ENCODE peak calls at places on chromosomes 6 and 20, in ten cellular contexts. P is SK-N-SH; H is CD4-positive, CD25-positive, alpha-beta regulatory T cell; Q is upper lobe of right lung; Y is lung; U is GM12878; R is mesenchymal stem cell; N is ovary; I is colonic mucosa; K is neural progenitor cell. Z is an unnamed sample.

GRCh38 chr6:36099872-36100483 is 30.3 kb upstream of the MAPK13 start:
- DNase-seq in P (no peak), H (peak), Q (no peak), Y (no peak), U (no peak), R (no peak), N (no peak), I (no peak), K (no peak), Z (no peak)

GRCh38 chr6:168886964-168887363 is 366.7 kb downstream of the THBS2 start:
- DNase-seq in P (no peak), H (no peak), Q (no peak), Y (no peak), U (no peak), R (no peak), N (no peak), I (no peak), K (no peak), Z (no peak)

GRCh38 chr20:20713244-20713765 is 861 bp upstream of the RALGAPA2 start:
- DNase-seq in P (peak), H (no peak), Q (no peak), Y (no peak), U (no peak), R (no peak), N (peak), I (no peak), K (no peak), Z (peak)

GRCh38 chr6:121651420-121651819 is 216.0 kb downstream of the GJA1 start:
- DNase-seq in P (no peak), H (no peak), Q (no peak), Y (no peak), U (no peak), R (peak), N (no peak), I (no peak), K (no peak), Z (peak)

GRCh38 chr6:127762284-127762683 is 138.6 kb downstream of the THEMIS start:
- DNase-seq in P (no peak), H (no peak), Q (no peak), Y (no peak), U (no peak), R (no peak), N (no peak), I (no peak), K (no peak), Z (no peak)

GRCh38 chr20:41408986-41409385 is 42.4 kb upstream of the EMILIN3 start:
- DNase-seq in P (peak), H (no peak), Q (no peak), Y (no peak), U (no peak), R (no peak), N (no peak), I (no peak), K (no peak), Z (no peak)

GRCh38 chr6:169899481-169900145 is 148.2 kb downstream of the ERMARD start:
- DNase-seq in P (no peak), H (no peak), Q (no peak), Y (no peak), U (no peak), R (no peak), N (no peak), I (no peak), K (no peak), Z (no peak)

GRCh38 chr6:33425668-33426577 is 6.1 kb downstream of the SYNGAP1 start:
- DNase-seq in P (peak), H (peak), Q (peak), Y (peak), U (no peak), R (peak), N (peak), I (peak), K (peak), Z (peak)

GRCh38 chr6:75283907-75284284 is 696 bp downstream of the TMEM30A start:
- DNase-seq in P (peak), H (peak), Q (no peak), Y (no peak), U (no peak), R (no peak), N (no peak), I (peak), K (peak), Z (no peak)

GRCh38 chr6:134564705-134565104 is 246.8 kb upstream of the SGK1 start:
- DNase-seq in P (no peak), H (no peak), Q (no peak), Y (no peak), U (no peak), R (no peak), N (no peak), I (no peak), K (no peak), Z (no peak)

GRCh38 chr6:26556263-26557070 is 18.3 kb downstream of the HMGN4 start:
- DNase-seq in P (peak), H (peak), Q (no peak), Y (no peak), U (no peak), R (peak), N (peak), I (no peak), K (peak), Z (no peak)

GRCh38 chr6:32972353-32973143 is 4.2 kb downstream of the BRD2 start:
- DNase-seq in P (peak), H (peak), Q (peak), Y (peak), U (no peak), R (no peak), N (no peak), I (no peak), K (peak), Z (peak)

GRCh38 chr6:105851181-105851580 is 235.0 kb upstream of the PRDM1 start:
- DNase-seq in P (no peak), H (no peak), Q (no peak), Y (no peak), U (no peak), R (no peak), N (no peak), I (no peak), K (peak), Z (no peak)

DNA sequence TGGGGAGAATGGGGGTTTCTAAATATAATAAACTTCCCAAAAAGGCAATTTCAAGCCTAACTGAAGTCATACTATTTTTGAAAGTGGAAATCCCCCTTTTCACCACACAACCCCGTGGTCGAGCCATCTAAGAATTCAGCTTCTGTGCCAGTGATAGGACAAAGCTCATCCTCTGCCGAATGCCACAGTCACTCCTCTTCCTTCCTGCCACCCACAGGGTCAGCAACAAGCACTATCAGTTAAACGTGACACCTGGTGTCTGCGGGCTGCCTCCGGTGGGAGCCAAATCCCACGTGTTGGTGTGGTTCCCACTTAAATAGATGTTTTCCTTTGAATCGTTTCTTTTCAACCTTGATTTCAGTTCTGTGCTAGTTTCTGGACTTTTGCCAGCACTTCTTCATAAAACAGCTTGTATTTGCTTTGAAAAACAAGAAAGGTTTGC is 60.7 kb downstream of the TNFAIP3 start:
- DNase-seq in P (no peak), H (peak), Q (no peak), Y (no peak), U (peak), R (peak), N (no peak), I (peak), K (no peak), Z (no peak)
- H3K4me3 ChIP-seq in P (no peak), H (peak), Q (no peak), Y (no peak), U (peak), R (no peak), N (no peak), I (no peak), K (no peak), Z (no peak)

GRCh38 chr6:158409451-158409850 is 97.2 kb downstream of the TULP4 start:
- DNase-seq in P (peak), H (no peak), Q (no peak), Y (no peak), U (no peak), R (peak), N (no peak), I (no peak), K (no peak), Z (no peak)

GRCh38 chr6:158410784-158411183 is 98.5 kb downstream of the TULP4 start:
- DNase-seq in P (no peak), H (no peak), Q (no peak), Y (no peak), U (no peak), R (no peak), N (no peak), I (no peak), K (no peak), Z (no peak)

GRCh38 chr6:158413814-158414563 is 101.7 kb downstream of the TULP4 start:
- DNase-seq in P (no peak), H (no peak), Q (no peak), Y (no peak), U (no peak), R (no peak), N (no peak), I (no peak), K (no peak), Z (no peak)

GRCh38 chr6:158413028-158413427 is 100.8 kb downstream of the TULP4 start:
- DNase-seq in P (no peak), H (no peak), Q (no peak), Y (no peak), U (no peak), R (no peak), N (no peak), I (no peak), K (no peak), Z (no peak)

GRCh38 chr6:158411998-158412397 is 99.7 kb downstream of the TULP4 start:
- DNase-seq in P (no peak), H (no peak), Q (no peak), Y (no peak), U (no peak), R (no peak), N (no peak), I (no peak), K (no peak), Z (no peak)
- H3K27ac ChIP-seq in P (no peak), H (no peak), Q (no peak), Y (no peak), U (no peak), R (no peak), N (no peak), I (no peak), K (no peak), Z (no peak)

GRCh38 chr6:136992113-136992512 is 52.7 kb downstream of the IL20RA start:
- DNase-seq in P (no peak), H (no peak), Q (no peak), Y (no peak), U (no peak), R (no peak), N (no peak), I (no peak), K (no peak), Z (no peak)

GRCh38 chr6:136991614-136992013 is 53.2 kb downstream of the IL20RA start:
- DNase-seq in P (no peak), H (no peak), Q (no peak), Y (no peak), U (no peak), R (no peak), N (no peak), I (no peak), K (no peak), Z (no peak)

GRCh38 chr6:136987526-136987925 is 57.2 kb downstream of the IL20RA start:
- DNase-seq in P (no peak), H (no peak), Q (no peak), Y (no peak), U (no peak), R (no peak), N (no peak), I (no peak), K (no peak), Z (no peak)

GRCh38 chr6:136990754-136991153 is 54.0 kb downstream of the IL20RA start:
- DNase-seq in P (peak), H (no peak), Q (no peak), Y (no peak), U (no peak), R (no peak), N (no peak), I (no peak), K (peak), Z (no peak)

GRCh38 chr6:136989591-136990578 is 54.9 kb downstream of the IL20RA start:
- DNase-seq in P (peak), H (no peak), Q (no peak), Y (no peak), U (no peak), R (peak), N (peak), I (peak), K (peak), Z (peak)
- H3K4me3 ChIP-seq in P (peak), H (no peak), Q (peak), Y (no peak), U (no peak), R (peak), N (peak), I (peak), K (peak), Z (peak)

GRCh38 chr6:163408352-163408991 is 6.0 kb upstream of the QKI start:
- DNase-seq in P (no peak), H (no peak), Q (no peak), Y (no peak), U (no peak), R (no peak), N (no peak), I (no peak), K (no peak), Z (no peak)

GRCh38 chr6:163406830-163407229 is 7.7 kb upstream of the QKI start:
- DNase-seq in P (no peak), H (no peak), Q (no peak), Y (no peak), U (no peak), R (no peak), N (no peak), I (no peak), K (no peak), Z (no peak)

GRCh38 chr6:163404825-163405265 is 9.7 kb upstream of the QKI start:
- DNase-seq in P (no peak), H (no peak), Q (peak), Y (peak), U (no peak), R (peak), N (no peak), I (no peak), K (peak), Z (peak)

GRCh38 chr6:163405412-163406309 is 8.9 kb upstream of the QKI start:
- DNase-seq in P (peak), H (peak), Q (peak), Y (peak), U (no peak), R (peak), N (peak), I (peak), K (no peak), Z (peak)

GRCh38 chr6:163406320-163406719 is 8.2 kb upstream of the QKI start:
- DNase-seq in P (no peak), H (no peak), Q (no peak), Y (no peak), U (no peak), R (no peak), N (no peak), I (no peak), K (no peak), Z (no peak)
- H3K27ac ChIP-seq in P (no peak), H (peak), Q (peak), Y (peak), U (peak), R (no peak), N (no peak), I (peak), K (no peak), Z (peak)

DNA sequence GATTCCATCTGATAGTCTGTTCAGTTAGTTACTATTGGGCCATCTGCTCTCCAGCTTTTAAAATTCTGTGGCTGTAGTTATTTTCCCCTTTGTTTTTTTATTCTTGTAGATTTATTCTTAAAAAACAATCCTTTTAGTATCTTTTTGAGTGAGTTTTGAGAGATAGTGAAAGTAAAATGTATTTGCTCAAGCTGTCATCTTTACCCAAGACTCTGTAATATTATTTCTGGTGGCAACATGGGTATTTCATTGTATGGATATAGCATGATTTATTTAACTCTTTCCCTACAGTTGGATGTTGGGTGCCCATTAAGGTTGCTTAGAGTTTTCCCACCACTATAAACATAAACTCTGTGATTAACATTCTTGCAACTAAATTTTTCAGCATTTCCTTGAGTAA is 24.6 kb downstream of the STK4 start:
- DNase-seq in P (no peak), H (peak), Q (no peak), Y (no peak), U (no peak), R (peak), N (no peak), I (no peak), K (no peak), Z (no peak)
- H3K4me3 ChIP-seq in P (peak), H (peak), Q (no peak), Y (no peak), U (peak), R (no peak), N (no peak), I (no peak), K (no peak), Z (no peak)

DNA sequence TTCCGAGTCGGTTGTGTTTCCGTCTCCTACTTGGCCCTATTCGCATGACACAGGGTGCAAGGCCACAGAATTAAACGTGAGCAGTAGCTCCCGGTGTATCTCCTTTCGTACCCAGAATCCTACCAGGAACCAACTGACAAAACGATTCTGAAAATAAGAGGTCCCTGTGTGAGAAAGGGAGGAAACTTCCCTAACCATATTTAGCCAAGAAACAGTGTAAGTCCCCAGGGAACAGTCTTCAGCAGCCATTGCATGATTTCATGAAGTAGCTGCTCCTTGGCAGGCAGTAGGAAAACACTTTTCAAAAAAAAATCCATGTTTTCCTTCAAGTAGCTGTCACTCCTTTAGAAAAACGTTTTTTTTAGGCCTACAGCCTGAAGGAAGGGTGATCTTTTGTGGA is 46.9 kb downstream of the PDE10A start:
- DNase-seq in P (no peak), H (no peak), Q (no peak), Y (no peak), U (no peak), R (peak), N (no peak), I (no peak), K (no peak), Z (peak)
- H3K27ac ChIP-seq in P (no peak), H (no peak), Q (no peak), Y (no peak), U (no peak), R (peak), N (no peak), I (no peak), K (no peak), Z (peak)

GRCh38 chr20:44993343-44993742 is 27.0 kb downstream of the STK4 start:
- DNase-seq in P (no peak), H (peak), Q (no peak), Y (no peak), U (no peak), R (peak), N (no peak), I (no peak), K (no peak), Z (no peak)

GRCh38 chr20:44988772-44989171 is 22.5 kb downstream of the STK4 start:
- DNase-seq in P (no peak), H (no peak), Q (no peak), Y (no peak), U (no peak), R (no peak), N (no peak), I (no peak), K (no peak), Z (no peak)

DNA sequence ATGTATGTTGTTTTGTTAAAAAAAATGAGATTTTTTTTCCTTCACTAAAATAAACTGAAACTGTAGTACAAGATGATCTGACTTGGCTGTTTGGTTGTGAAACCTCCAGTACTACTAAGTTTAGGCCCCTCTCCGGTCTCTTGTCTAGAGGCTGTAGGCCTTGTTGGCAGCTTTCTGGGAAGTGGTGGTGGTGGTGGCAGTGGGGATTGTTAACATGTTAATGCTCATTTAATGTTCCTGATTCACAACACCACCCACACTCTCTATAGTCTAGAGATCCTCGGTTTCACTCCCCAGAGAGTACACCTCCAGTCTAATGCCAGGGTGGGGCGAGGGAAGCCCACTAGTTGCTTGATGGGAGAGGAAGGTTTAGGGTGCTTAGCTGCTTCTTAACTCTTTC is 24.1 kb downstream of the STK4 start:
- DNase-seq in P (no peak), H (peak), Q (no peak), Y (no peak), U (no peak), R (peak), N (no peak), I (no peak), K (no peak), Z (no peak)
- H3K4me3 ChIP-seq in P (peak), H (peak), Q (no peak), Y (no peak), U (peak), R (no peak), N (no peak), I (no peak), K (no peak), Z (peak)

GRCh38 chr20:59043698-59044097 is 1.1 kb upstream of the PRELID3B start:
- DNase-seq in P (no peak), H (no peak), Q (no peak), Y (no peak), U (no peak), R (no peak), N (no peak), I (no peak), K (no peak), Z (no peak)
- H3K27ac ChIP-seq in P (no peak), H (peak), Q (peak), Y (no peak), U (no peak), R (no peak), N (no peak), I (peak), K (no peak), Z (no peak)

GRCh38 chr20:46111836-46112212 is 6.3 kb upstream of the CD40 start:
- DNase-seq in P (no peak), H (no peak), Q (no peak), Y (no peak), U (no peak), R (no peak), N (no peak), I (no peak), K (no peak), Z (no peak)

GRCh38 chr20:46111028-46111835 is 6.9 kb upstream of the CD40 start:
- DNase-seq in P (no peak), H (no peak), Q (no peak), Y (peak), U (peak), R (peak), N (no peak), I (peak), K (no peak), Z (peak)

GRCh38 chr20:46108976-46109375 is 9.1 kb upstream of the CD40 start:
- DNase-seq in P (no peak), H (no peak), Q (no peak), Y (no peak), U (no peak), R (no peak), N (no peak), I (no peak), K (no peak), Z (no peak)

GRCh38 chr20:46112430-46113020 is 5.6 kb upstream of the CD40 start:
- DNase-seq in P (peak), H (no peak), Q (no peak), Y (no peak), U (no peak), R (no peak), N (no peak), I (no peak), K (peak), Z (no peak)

GRCh38 chr20:46108435-46108841 is 9.7 kb upstream of the CD40 start:
- DNase-seq in P (no peak), H (no peak), Q (no peak), Y (no peak), U (peak), R (no peak), N (no peak), I (no peak), K (no peak), Z (no peak)
- H3K4me3 ChIP-seq in P (no peak), H (no peak), Q (no peak), Y (no peak), U (peak), R (no peak), N (no peak), I (no peak), K (no peak), Z (no peak)